ENCODE peak calls at places on chromosomes 3 and 15, in seven cellular contexts. F is endodermal cell, U is left ventricle myocardium inferior, G is neural crest cell, O is GM12865, S is spleen, N is AG09319. X is an unnamed sample.

GRCh38 chr15:93974804-93975481 is 256.4 kb upstream of the MCTP2 start:
- DNase-seq in G (peak; percentile 20), U (no peak), N (no peak), S (no peak), F (peak; percentile 74), O (no peak), X (no peak)

GRCh38 chr15:95884276-95884675 is 446.2 kb upstream of the NR2F2 start:
- DNase-seq in G (no peak), F (peak; percentile 63), O (no peak), U (no peak), S (no peak), N (no peak), X (no peak)

GRCh38 chr3:143895805-143896204 is 47.5 kb upstream of the SLC9A9 start:
- DNase-seq in F (no peak), O (peak; percentile 21), N (no peak), U (no peak), G (no peak), S (no peak), X (no peak)

GRCh38 chr15:33994005-33994615 is 25.8 kb downstream of the CHRM5 start:
- DNase-seq in F (peak; percentile 79), N (no peak), S (no peak), G (peak; percentile 18), U (no peak), O (peak; percentile 39), X (peak; percentile 20)

GRCh38 chr3:10693457-10693856 is 122.6 kb upstream of the SLC6A11 start:
- DNase-seq in U (no peak), S (no peak), O (peak; percentile 5), N (no peak), F (no peak), G (no peak), X (no peak)

GRCh38 chr3:33131328-33132018 is 17.7 kb downstream of the CRTAP start:
- DNase-seq in U (no peak), F (peak; percentile 83), N (peak; percentile 25), S (no peak), G (peak; percentile 53), O (peak; percentile 80), X (peak; percentile 50)

GRCh38 chr3:25863011-25863415 is 73.1 kb downstream of the OXSM start:
- DNase-seq in G (no peak), O (peak; percentile 6), S (no peak), U (no peak), N (no peak), F (no peak), X (no peak)

GRCh38 chr3:8734137-8734878 is 706 bp downstream of the CAV3 start:
- DNase-seq in O (no peak), G (no peak), F (no peak), N (no peak), U (no peak), S (no peak), X (no peak)

GRCh38 chr3:193831495-193832455 is 238.8 kb downstream of the OPA1 start:
- DNase-seq in U (no peak), N (no peak), O (peak; percentile 70), S (no peak), F (peak; percentile 24), G (no peak), X (no peak)

GRCh38 chr15:49083471-49084284 is 37.4 kb upstream of the SECISBP2L start:
- DNase-seq in N (no peak), O (no peak), S (no peak), U (no peak), F (no peak), G (no peak), X (no peak)

GRCh38 chr3:42699511-42699971 is 3.1 kb downstream of the HHATL start:
- DNase-seq in F (no peak), O (no peak), U (no peak), G (no peak), N (no peak), S (no peak), X (no peak)

GRCh38 chr3:177111541-177111949 is 85.7 kb downstream of the TBL1XR1 start:
- DNase-seq in U (no peak), G (no peak), O (no peak), N (no peak), F (no peak), S (no peak), X (no peak)

GRCh38 chr15:85142324-85142723 is 160.7 kb downstream of the PDE8A start:
- DNase-seq in F (no peak), S (no peak), U (no peak), O (no peak), N (peak; percentile 4), G (no peak), X (no peak)

GRCh38 chr15:78358114-78358513 is 18.0 kb downstream of the CRABP1 start:
- DNase-seq in N (no peak), S (no peak), G (no peak), O (no peak), U (no peak), F (peak; percentile 88), X (no peak)

GRCh38 chr3:183287301-183287971 is 34.4 kb downstream of the B3GNT5 start:
- DNase-seq in G (no peak), O (no peak), U (no peak), F (no peak), N (peak; percentile 68), S (no peak), X (peak; percentile 54)

GRCh38 chr3:87132801-87133200 is 94.3 kb upstream of the CHMP2B start:
- DNase-seq in O (no peak), G (no peak), U (no peak), F (no peak), N (no peak), S (no peak), X (no peak)

GRCh38 chr3:188229177-188229576 is 75.2 kb downstream of the LPP start:
- DNase-seq in O (no peak), S (no peak), N (no peak), U (no peak), F (no peak), G (no peak), X (no peak)

GRCh38 chr15:85337398-85338074 is 42.9 kb upstream of the AKAP13 start:
- DNase-seq in G (no peak), U (no peak), S (no peak), F (peak; percentile 63), O (no peak), N (no peak), X (no peak)

GRCh38 chr3:151896662-151897012 is 23.2 kb downstream of the SUCNR1 start:
- DNase-seq in F (no peak), O (no peak), S (no peak), N (no peak), U (no peak), G (no peak), X (no peak)

GRCh38 chr15:73691398-73691797 is 7.2 kb downstream of the CD276 start:
- DNase-seq in U (peak; percentile 63), O (no peak), S (peak; percentile 42), N (peak; percentile 43), F (peak; percentile 90), G (no peak), X (no peak)

GRCh38 chr3:134776518-134776917 is 18.5 kb upstream of the EPHB1 start:
- DNase-seq in F (no peak), U (no peak), S (no peak), O (no peak), G (no peak), N (no peak), X (no peak)

GRCh38 chr3:54073386-54073785 is 49.0 kb upstream of the CACNA2D3 start:
- DNase-seq in G (no peak), O (no peak), F (no peak), N (no peak), U (no peak), S (no peak), X (no peak)

GRCh38 chr3:30689202-30689641 is 82.8 kb downstream of the TGFBR2 start:
- DNase-seq in N (no peak), S (no peak), F (no peak), U (no peak), G (no peak), O (no peak), X (no peak)

GRCh38 chr15:36579792-36580431 is 486 bp downstream of the CDIN1 start:
- DNase-seq in G (no peak), S (no peak), N (no peak), U (peak; percentile 18), F (no peak), O (peak; percentile 52), X (peak; percentile 42)
- TF ChIP-seq CTCF in G (no peak), S (no peak), N (no peak), U (no peak), F (no peak), O (no peak), X (no peak)

DNA sequence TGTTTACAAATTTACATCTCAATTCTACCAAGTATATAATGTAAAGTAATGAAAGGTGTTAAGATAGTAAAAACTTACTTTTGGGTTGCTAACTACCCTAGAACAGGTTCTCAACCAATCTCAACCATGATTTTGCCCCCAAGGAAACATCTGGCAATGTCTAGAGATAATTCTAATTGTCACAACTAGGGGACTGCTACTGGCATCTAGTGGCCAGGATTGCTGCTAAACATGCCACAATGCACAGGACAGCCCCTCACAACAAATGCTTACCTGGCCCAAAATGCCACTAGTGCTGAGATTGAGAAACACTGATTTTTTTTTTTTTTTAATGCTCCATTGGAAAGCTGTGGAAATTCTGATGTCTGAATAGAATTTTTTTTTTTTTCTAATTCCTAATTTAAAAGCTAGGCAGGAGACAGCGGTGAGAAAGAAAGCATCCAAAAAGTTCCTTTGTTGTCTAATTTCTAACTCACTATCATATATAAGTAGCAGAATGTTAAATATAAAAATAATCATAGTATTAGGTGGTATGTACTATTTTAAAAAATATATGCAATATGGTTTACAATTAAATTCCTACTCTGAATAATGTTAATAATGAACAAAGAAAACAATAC is 81.5 kb downstream of the TJP1 start:
- DNase-seq in O (peak; percentile 32), G (no peak), U (no peak), F (no peak), S (no peak), N (no peak), X (peak; percentile 14)
- TF ChIP-seq CTCF in O (peak; percentile 42), G (peak; percentile 32), U (no peak), F (peak; percentile 63), S (no peak), N (no peak), X (no peak)

GRCh38 chr3:12516873-12517272 is 28.4 kb downstream of the MKRN2OS start:
- DNase-seq in U (no peak), G (no peak), F (no peak), O (no peak), N (no peak), S (no peak), X (no peak)

GRCh38 chr3:12518266-12519028 is 26.9 kb downstream of the MKRN2OS start:
- DNase-seq in S (no peak), G (no peak), U (peak; percentile 27), N (no peak), F (no peak), O (no peak), X (no peak)

GRCh38 chr3:12521010-12521409 is 24.3 kb downstream of the MKRN2OS start:
- DNase-seq in G (no peak), U (no peak), S (no peak), F (no peak), O (no peak), N (no peak), X (no peak)

DNA sequence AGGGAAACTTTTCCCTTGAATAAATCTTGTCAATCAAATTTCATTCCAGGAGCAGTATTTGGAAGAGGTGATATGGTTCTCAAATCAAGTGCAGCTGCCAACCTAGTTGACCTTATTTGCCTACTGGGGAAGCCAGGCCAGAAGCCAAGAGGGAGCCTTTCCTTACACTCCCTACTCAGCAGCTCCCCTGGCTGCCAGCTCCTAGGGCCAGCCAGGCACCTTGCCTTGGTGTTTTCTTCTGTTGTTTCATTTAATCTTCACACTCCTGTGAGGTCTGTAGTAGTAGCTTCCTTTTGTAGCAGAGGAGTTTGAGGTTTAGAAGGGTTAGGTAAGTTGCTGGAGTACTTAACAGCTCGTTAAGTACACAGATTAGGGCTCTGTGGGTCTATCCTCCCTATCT is 22.6 kb downstream of the MKRN2OS start:
- DNase-seq in S (no peak), O (no peak), G (no peak), N (no peak), F (peak; percentile 78), U (peak; percentile 46), X (no peak)
- TF ChIP-seq CTCF in S (no peak), O (no peak), G (no peak), N (no peak), F (peak; percentile 50), U (peak; percentile 60), X (no peak)

GRCh38 chr3:126835472-126836219 is 131.6 kb downstream of the CHCHD6 start:
- DNase-seq in F (no peak), N (no peak), O (no peak), U (no peak), S (no peak), G (no peak), X (no peak)
- TF ChIP-seq CTCF in F (peak; percentile 58), N (peak; percentile 7), O (no peak), U (peak; percentile 16), S (no peak), G (peak; percentile 18), X (no peak)

X was measured in activated CD8-positive, alpha-beta T cell treated with anti-CD3 and anti-CD28 coated beads for 36 hours.